ENCODE peak calls at places on chromosome 7, in nine cellular contexts. E is astrocyte of the spinal cord; Q is DND-41; P is fibroblast of pulmonary artery; I is choroid plexus epithelial cell; D is heart left ventricle; U is colonic mucosa; N is activated CD8-positive, alpha-beta T cell treated with anti-CD3 and anti-CD28 coated beads for 36 hours; B is cardiac fibroblast. Y is an unnamed sample.
A peak's percentile ranks its signal among the peaks of the same experiment; 100 is the strongest.

GRCh38 chr7:139635521-139636240 is 112.2 kb downstream of the CLEC2L start:
- DNase-seq in I (no peak), P (no peak), D (no peak), E (no peak), N (peak; percentile 82), Q (peak; percentile 69), U (no peak), B (no peak), Y (no peak)

GRCh38 chr7:139875821-139876241 is 46.8 kb downstream of the TBXAS1 start:
- DNase-seq in E (no peak), I (no peak), P (no peak), U (no peak), D (no peak), B (peak; percentile 37), Q (no peak), N (no peak), Y (peak; percentile 15)

GRCh38 chr7:110130669-110131068 is 960.3 kb upstream of the LRRN3 start:
- DNase-seq in N (no peak), E (peak; percentile 4), I (peak; percentile 24), U (no peak), P (no peak), D (no peak), Q (no peak), B (no peak), Y (no peak)

GRCh38 chr7:112452102-112452888 is 2.0 kb downstream of the IFRD1 start:
- DNase-seq in U (peak; percentile 35), P (peak; percentile 81), I (peak; percentile 75), D (no peak), Q (no peak), N (no peak), E (peak; percentile 43), B (peak; percentile 82), Y (peak; percentile 6)

GRCh38 chr7:42931447-42931833 is 534 bp downstream of the PSMA2 start:
- DNase-seq in P (no peak), D (no peak), I (peak; percentile 42), B (no peak), N (peak; percentile 24), E (no peak), Q (peak; percentile 30), U (no peak), Y (no peak)

GRCh38 chr7:92244803-92245486 is 769 bp downstream of the KRIT1 start:
- DNase-seq in D (no peak), N (peak; percentile 35), P (no peak), Q (no peak), I (peak; percentile 28), U (no peak), E (peak; percentile 8), B (peak; percentile 29), Y (no peak)

GRCh38 chr7:75951506-75951905 is 36.6 kb downstream of the POR start:
- DNase-seq in U (no peak), N (no peak), E (no peak), P (peak; percentile 87), I (peak; percentile 85), B (peak; percentile 83), D (no peak), Q (no peak), Y (no peak)

GRCh38 chr7:18866359-18867036 is 250.9 kb downstream of the TWIST1 start:
- DNase-seq in I (peak; percentile 100), B (peak; percentile 100), N (peak; percentile 12), P (peak; percentile 100), E (peak; percentile 98), U (peak; percentile 34), Q (no peak), D (no peak), Y (peak; percentile 76)

GRCh38 chr7:42197391-42197790 is 39.6 kb downstream of the GLI3 start:
- DNase-seq in D (no peak), P (peak; percentile 39), Q (no peak), B (no peak), U (no peak), N (no peak), I (peak; percentile 81), E (peak; percentile 73), Y (no peak)

GRCh38 chr7:76002822-76003221 is 8.4 kb upstream of the TMEM120A start:
- DNase-seq in B (no peak), I (no peak), E (no peak), U (no peak), P (no peak), D (no peak), Q (no peak), N (no peak), Y (no peak)

GRCh38 chr7:98735801-98736200 is 118.7 kb downstream of the NPTX2 start:
- DNase-seq in E (no peak), Q (no peak), B (no peak), P (no peak), U (no peak), I (no peak), D (no peak), N (no peak), Y (no peak)

GRCh38 chr7:41709621-41710020 is 6.7 kb upstream of the INHBA start:
- DNase-seq in U (no peak), I (peak; percentile 73), P (peak; percentile 91), Q (no peak), N (no peak), B (peak; percentile 80), E (peak; percentile 88), D (no peak), Y (no peak)

GRCh38 chr7:12303507-12303906 is 92.4 kb downstream of the TMEM106B start:
- DNase-seq in E (peak; percentile 31), Q (no peak), B (peak; percentile 5), N (no peak), D (no peak), U (no peak), I (peak; percentile 11), P (peak; percentile 16), Y (no peak)

GRCh38 chr7:122070062-122070461 is 74.0 kb downstream of the AASS start:
- DNase-seq in P (no peak), I (no peak), B (no peak), Q (no peak), D (no peak), N (no peak), U (no peak), E (no peak), Y (no peak)

GRCh38 chr7:178444-178843 is 13.9 kb upstream of the FAM20C start:
- DNase-seq in Q (no peak), N (no peak), D (peak; percentile 50), I (no peak), B (no peak), E (no peak), U (no peak), P (no peak), Y (no peak)

GRCh38 chr7:33128990-33129805 is at the start of gene BBS9:
- DNase-seq in N (peak; percentile 95), Q (peak; percentile 92), I (peak; percentile 97), E (peak; percentile 96), U (peak; percentile 98), B (peak; percentile 96), P (peak; percentile 95), D (peak; percentile 97), Y (peak; percentile 95)
- TF ChIP-seq CTCF in N (no peak), Q (peak; percentile 20), I (peak; percentile 19), E (peak; percentile 12), U (no peak), B (no peak), P (no peak), D (no peak), Y (no peak)

DNA sequence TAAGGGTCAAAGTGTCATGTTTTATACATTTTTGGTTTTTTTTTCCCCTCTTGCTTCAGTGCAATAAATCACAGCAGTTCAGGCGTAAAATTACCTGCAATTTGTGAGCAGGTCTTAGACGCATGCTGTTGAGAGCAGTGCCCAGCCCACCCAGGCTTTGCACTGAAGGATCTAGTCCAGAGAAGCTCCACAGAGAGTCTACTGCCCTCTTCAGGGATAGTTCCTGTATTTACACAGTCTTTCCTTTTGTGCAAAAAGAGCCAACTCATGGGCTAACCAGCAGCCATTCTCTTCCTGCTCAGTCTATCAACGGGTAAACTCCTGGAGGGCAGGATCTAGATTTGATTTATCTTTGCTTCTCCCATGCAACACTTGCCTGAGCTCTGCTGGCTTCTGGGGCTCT is 82.2 kb upstream of the NAMPT start:
- DNase-seq in B (peak; percentile 48), U (no peak), D (no peak), E (peak; percentile 40), Q (peak; percentile 5), I (peak; percentile 65), N (no peak), P (peak; percentile 62), Y (no peak)
- TF ChIP-seq CTCF in B (peak; percentile 44), U (peak; percentile 19), D (peak; percentile 37), E (peak; percentile 48), Q (peak; percentile 32), I (peak; percentile 67), N (no peak), P (peak; percentile 49), Y (no peak)

GRCh38 chr7:101743995-101744360 is 73.4 kb upstream of the CUX1 start:
- DNase-seq in Q (peak; percentile 17), N (no peak), U (peak; percentile 33), D (no peak), E (no peak), B (no peak), I (no peak), P (no peak), Y (no peak)

GRCh38 chr7:101743241-101743994 is 74.0 kb upstream of the CUX1 start:
- DNase-seq in D (peak; percentile 72), B (peak; percentile 68), I (peak; percentile 66), Q (peak; percentile 82), E (peak; percentile 61), U (peak; percentile 67), N (peak; percentile 76), P (peak; percentile 58), Y (peak; percentile 40)

GRCh38 chr7:101736077-101736476 is 81.3 kb upstream of the CUX1 start:
- DNase-seq in Q (peak; percentile 42), N (peak; percentile 17), P (no peak), U (no peak), B (no peak), D (no peak), I (peak; percentile 19), E (no peak), Y (no peak)

GRCh38 chr7:101740981-101741725 is 76.3 kb upstream of the CUX1 start:
- DNase-seq in N (no peak), B (peak; percentile 38), P (no peak), D (no peak), U (no peak), I (peak; percentile 16), E (no peak), Q (peak; percentile 83), Y (no peak)

DNA sequence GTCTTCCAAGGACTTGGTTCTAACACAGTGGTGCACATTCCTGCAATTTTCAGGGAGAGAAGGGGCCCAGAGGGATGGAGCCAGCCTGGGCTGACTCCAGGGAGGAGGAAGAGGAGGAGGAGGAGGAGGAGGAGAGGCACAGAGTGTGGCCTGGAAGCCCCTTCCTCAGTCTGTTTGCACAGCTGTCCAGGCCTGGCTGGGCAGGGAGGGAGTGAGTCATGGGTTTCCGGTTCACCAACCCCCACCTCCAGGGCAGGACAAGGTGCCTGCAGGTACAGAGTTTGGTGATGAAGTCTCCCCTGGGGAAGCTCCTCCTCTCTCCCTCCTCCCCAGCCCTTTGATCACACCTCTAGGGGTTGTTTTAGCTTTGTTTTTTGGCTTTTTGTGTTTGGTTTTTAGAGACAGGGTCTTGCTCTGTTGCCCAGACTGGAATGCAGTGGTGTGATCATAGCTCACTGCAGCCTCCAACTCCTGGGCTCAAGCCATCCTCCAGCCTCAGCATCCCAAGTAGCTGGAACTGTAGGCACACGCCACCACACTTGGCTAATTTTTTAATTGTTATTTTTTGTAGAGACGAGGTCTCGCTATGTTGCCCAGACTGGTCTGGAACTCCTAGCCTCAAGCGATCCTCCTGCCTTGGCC is 77.5 kb upstream of the CUX1 start:
- DNase-seq in N (no peak), B (no peak), U (peak; percentile 42), I (no peak), E (no peak), Q (peak; percentile 20), D (no peak), P (no peak), Y (peak; percentile 54)
- TF ChIP-seq CTCF in N (no peak), B (no peak), U (no peak), I (no peak), E (no peak), Q (no peak), D (no peak), P (no peak), Y (no peak)

GRCh38 chr7:64946772-64947171 is 43.7 kb downstream of the ZNF273 start:
- DNase-seq in N (peak; percentile 53), D (no peak), P (peak; percentile 4), B (peak; percentile 4), E (no peak), Q (peak; percentile 20), U (no peak), I (no peak), Y (peak; percentile 17)
- TF ChIP-seq CTCF in N (peak; percentile 29), D (no peak), P (peak; percentile 15), B (peak; percentile 11), E (no peak), Q (peak; percentile 49), U (no peak), I (peak; percentile 36), Y (no peak)

Y was measured in Calu3.